ENCODE peak calls at places on chromosomes 4 and X, in six cellular contexts. V, Y, T, Z, H and C are unnamed samples.

GRCh38 chr4:146585761-146586333 is 52.8 kb upstream of the POU4F2 start:
- DNase-seq in T (no peak), Y (no peak), H (no peak), Z (peak), V (peak), C (no peak)

GRCh38 chrX:107894038-107894437 is 68.4 kb downstream of the MID2 start:
- DNase-seq in Z (peak), T (no peak), V (peak), H (peak), Y (no peak), C (no peak)

GRCh38 chr4:113397114-113397701 is 347.8 kb downstream of the ANK2 start:
- DNase-seq in V (peak), H (no peak), T (no peak), Z (no peak), Y (no peak), C (no peak)

GRCh38 chr4:31391976-31392375 is 671.8 kb downstream of the PCDH7 start:
- DNase-seq in Z (no peak), Y (no peak), V (no peak), T (no peak), H (no peak), C (no peak)

GRCh38 chr4:100340534-100341364 is 150.5 kb upstream of the DDIT4L start:
- DNase-seq in V (no peak), Z (peak), Y (no peak), H (no peak), T (no peak), C (no peak)

GRCh38 chr4:56570041-56570440 is 64.5 kb downstream of the ARL9 start:
- DNase-seq in Z (no peak), H (no peak), V (no peak), T (no peak), Y (no peak), C (no peak)

GRCh38 chr4:8289956-8290700 is 20.6 kb downstream of the HTRA3 start:
- DNase-seq in T (no peak), V (no peak), Y (no peak), Z (no peak), H (no peak), C (peak)

GRCh38 chrX:10828640-10829039 is 208.3 kb upstream of the MID1 start:
- DNase-seq in Y (no peak), Z (no peak), V (no peak), T (no peak), H (no peak), C (no peak)

GRCh38 chr4:1984406-1985191 is 24.2 kb downstream of the NELFA start:
- DNase-seq in Y (no peak), H (no peak), Z (no peak), V (no peak), T (no peak), C (no peak)

GRCh38 chr4:54228064-54228527 is 997 bp upstream of the PDGFRA start:
- DNase-seq in H (no peak), Z (peak), V (peak), Y (no peak), T (no peak), C (no peak)

GRCh38 chr4:152247271-152247975 is 288.5 kb downstream of the FBXW7 start:
- DNase-seq in V (peak), H (no peak), T (no peak), Y (no peak), Z (no peak), C (peak)

GRCh38 chr4:118077767-118078105 is 43.5 kb downstream of the NDST3 start:
- DNase-seq in H (no peak), T (no peak), V (no peak), Z (no peak), Y (no peak), C (no peak)

GRCh38 chr4:39472396-39472795 is 13.5 kb downstream of the LIAS start:
- DNase-seq in V (no peak), Y (no peak), T (no peak), Z (no peak), H (no peak), C (no peak)

GRCh38 chr4:5276475-5277045 is 225.3 kb downstream of the STK32B start:
- DNase-seq in Y (no peak), T (no peak), H (no peak), Z (no peak), V (peak), C (no peak)

GRCh38 chr4:37467824-37468223 is 218.4 kb downstream of the RELL1 start:
- DNase-seq in T (no peak), Y (no peak), H (no peak), Z (no peak), V (no peak), C (no peak)

GRCh38 chr4:7160951-7161440 is 31.3 kb upstream of the SORCS2 start:
- DNase-seq in V (no peak), Z (no peak), H (no peak), T (no peak), Y (no peak), C (peak)

GRCh38 chr4:72119946-72120345 is 88.1 kb downstream of the NPFFR2 start:
- DNase-seq in V (no peak), T (no peak), Z (no peak), Y (no peak), H (no peak), C (no peak)

GRCh38 chrX:8090906-8091305 is 80.2 kb downstream of the VCX2 start:
- DNase-seq in Z (no peak), V (no peak), Y (no peak), H (no peak), T (no peak), C (no peak)

GRCh38 chrX:51148848-51149247 is 183.8 kb upstream of the NUDT10 start:
- DNase-seq in H (no peak), Z (no peak), V (peak), T (no peak), Y (no peak), C (no peak)

GRCh38 chrX:3713937-3714434 is 537 bp upstream of the PRKX start:
- DNase-seq in Z (no peak), Y (no peak), H (no peak), V (no peak), T (no peak), C (no peak)

GRCh38 chr4:141971854-141972253 is 335.5 kb downstream of the IL15 start:
- DNase-seq in V (no peak), Z (no peak), H (no peak), T (no peak), Y (no peak), C (no peak)

GRCh38 chr4:41977709-41978108 is 3.8 kb upstream of the DCAF4L1 start:
- DNase-seq in Y (no peak), V (peak), H (no peak), Z (peak), T (no peak), C (no peak)

GRCh38 chrX:130024127-130024526 is 41.7 kb downstream of the BCORL1 start:
- DNase-seq in Y (peak), V (peak), H (peak), Z (peak), T (no peak), C (peak)

GRCh38 chr4:78226279-78226678 is 169.2 kb downstream of the FRAS1 start:
- DNase-seq in V (no peak), Y (no peak), H (no peak), Z (no peak), T (no peak), C (no peak)

GRCh38 chr4:20288047-20288650 is 36.4 kb downstream of the SLIT2 start:
- DNase-seq in T (no peak), V (no peak), Z (no peak), Y (no peak), H (no peak), C (no peak)

GRCh38 chr4:91758487-91758886 is 545.3 kb upstream of the GRID2 start:
- DNase-seq in H (no peak), Z (peak), T (no peak), V (peak), Y (no peak), C (no peak)

GRCh38 chr4:108644237-108644636 is 6.2 kb upstream of the OSTC start:
- DNase-seq in Y (no peak), Z (peak), T (no peak), H (no peak), V (peak), C (no peak)

GRCh38 chr4:26321326-26322276 is 787 bp downstream of the RBPJ start:
- DNase-seq in V (no peak), H (peak), T (no peak), Z (no peak), Y (peak), C (no peak)

GRCh38 chr4:4519296-4519898 is 22.5 kb downstream of the STX18 start:
- DNase-seq in Y (no peak), V (peak), H (no peak), T (no peak), Z (peak), C (no peak)

GRCh38 chrX:19875051-19875432 is 12.4 kb downstream of the SH3KBP1 start:
- DNase-seq in H (no peak), Z (peak), Y (no peak), V (peak), T (no peak), C (peak)

GRCh38 chr4:61380865-61381264 is 180.7 kb downstream of the ADGRL3 start:
- DNase-seq in Y (no peak), H (no peak), V (no peak), T (no peak), Z (no peak), C (no peak)

GRCh38 chrX:371907-372306 is 14.8 kb downstream of the PPP2R3B start:
- DNase-seq in Y (no peak), H (no peak), V (no peak), Z (no peak), T (no peak), C (no peak)

GRCh38 chrX:151985955-151986354 is 11.5 kb upstream of the GABRE start:
- DNase-seq in Y (no peak), T (no peak), V (peak), H (no peak), Z (peak), C (no peak)